ENCODE peak calls at places on chromosomes 5 and 9, in five cellular contexts. Z, C, H, E and A are unnamed samples.

GRCh38 chr9:35960029-35960655 is 2.2 kb upstream of the OR2S2 start:
- DNase-seq in Z (no peak), H (no peak), C (no peak), E (no peak), A (no peak)

GRCh38 chr9:124320062-124320973 is 62.6 kb downstream of the NEK6 start:
- DNase-seq in E (peak), Z (peak), H (peak), C (peak), A (no peak)

GRCh38 chr9:133844876-133845658 is 106.9 kb upstream of the SARDH start:
- DNase-seq in Z (no peak), C (peak), H (no peak), E (no peak), A (no peak)

GRCh38 chr5:172638209-172638768 is 2.8 kb upstream of the NEURL1B start:
- DNase-seq in C (no peak), E (no peak), H (no peak), Z (no peak), A (no peak)

GRCh38 chr9:69149321-69149807 is 24.7 kb upstream of the TJP2 start:
- DNase-seq in C (no peak), E (no peak), Z (no peak), H (no peak), A (no peak)

GRCh38 chr9:16241231-16241630 is 629.2 kb downstream of the BNC2 start:
- DNase-seq in H (no peak), Z (no peak), E (no peak), C (no peak), A (no peak)

GRCh38 chr9:125277411-125277810 is 15.8 kb downstream of the GAPVD1 start:
- DNase-seq in Z (no peak), E (no peak), C (no peak), H (no peak), A (no peak)

GRCh38 chr9:96009690-96010477 is 134.4 kb downstream of the ERCC6L2 start:
- DNase-seq in Z (no peak), C (no peak), H (no peak), E (no peak), A (no peak)

GRCh38 chr5:25964009-25964372 is 1074.4 kb downstream of the CDH9 start:
- DNase-seq in C (no peak), Z (no peak), H (no peak), E (no peak), A (no peak)

GRCh38 chr9:116499986-116500871 is 186.9 kb upstream of the TRIM32 start:
- DNase-seq in C (peak), E (no peak), Z (peak), H (no peak), A (no peak)

GRCh38 chr5:14776640-14777039 is 94.9 kb downstream of the ANKH start:
- DNase-seq in C (no peak), Z (no peak), H (no peak), E (no peak), A (no peak)

GRCh38 chr5:123086376-123087055 is 2.5 kb upstream of the PRDM6 start:
- DNase-seq in C (no peak), E (no peak), Z (no peak), H (no peak), A (no peak)

GRCh38 chr5:15321771-15322170 is 178.2 kb upstream of the FBXL7 start:
- DNase-seq in C (no peak), H (no peak), E (no peak), Z (no peak), A (no peak)

GRCh38 chr9:134101623-134102149 is 33.9 kb upstream of the BRD3 start:
- DNase-seq in E (no peak), C (no peak), H (no peak), Z (no peak), A (no peak)

GRCh38 chr9:120920495-120921178 is 6.0 kb downstream of the TRAF1 start:
- DNase-seq in H (no peak), C (no peak), Z (no peak), E (no peak), A (no peak)

GRCh38 chr9:70539007-70539406 is 124.5 kb upstream of the KLF9 start:
- DNase-seq in C (no peak), H (no peak), Z (no peak), E (no peak), A (no peak)

GRCh38 chr9:126009047-126009446 is 261.9 kb downstream of the PBX3 start:
- DNase-seq in H (no peak), Z (peak), E (no peak), C (peak), A (no peak)

GRCh38 chr9:71446499-71447411 is 321.6 kb downstream of the CEMIP2 start:
- DNase-seq in Z (no peak), E (peak), C (peak), H (peak), A (no peak)

GRCh38 chr9:121349009-121349408 is 21.0 kb downstream of the STOM start:
- DNase-seq in H (no peak), E (no peak), C (no peak), Z (no peak), A (no peak)

GRCh38 chr5:39453606-39454005 is 28.8 kb upstream of the DAB2 start:
- DNase-seq in C (no peak), E (no peak), Z (no peak), H (no peak), A (no peak)

GRCh38 chr9:121708768-121709488 is 57.5 kb downstream of the DAB2IP start:
- DNase-seq in H (no peak), E (no peak), C (peak), Z (no peak), A (no peak)

GRCh38 chr9:33102551-33103210 is 26.2 kb upstream of the SMU1 start:
- DNase-seq in H (no peak), E (no peak), Z (no peak), C (no peak), A (no peak)

GRCh38 chr5:108545301-108545700 is 163.4 kb upstream of the FBXL17 start:
- DNase-seq in Z (no peak), C (no peak), E (no peak), H (no peak), A (no peak)

GRCh38 chr5:164356790-164357189 is 851.4 kb downstream of the MAT2B start:
- DNase-seq in E (no peak), H (no peak), C (no peak), Z (no peak), A (no peak)

GRCh38 chr5:1844708-1845436 is 37.9 kb downstream of the IRX4 start:
- DNase-seq in C (no peak), H (no peak), E (no peak), Z (no peak), A (no peak)

GRCh38 chr9:8114826-8115225 is 315.2 kb upstream of the DMAC1 start:
- DNase-seq in Z (no peak), H (no peak), C (no peak), E (no peak), A (no peak)

GRCh38 chr5:167899490-167899889 is 392.0 kb upstream of the WWC1 start:
- DNase-seq in Z (no peak), C (no peak), H (no peak), E (no peak), A (no peak)

GRCh38 chr5:93299596-93300308 is 281.3 kb downstream of the NR2F1-AS1 start:
- DNase-seq in E (peak), H (no peak), Z (no peak), C (no peak), A (no peak)

GRCh38 chr9:81239388-81239787 is 450.0 kb downstream of the TLE1 start:
- DNase-seq in H (no peak), Z (no peak), E (no peak), C (no peak), A (no peak)

GRCh38 chr5:80667384-80667783 is 12.6 kb upstream of the DHFR start:
- DNase-seq in H (no peak), Z (no peak), C (no peak), E (no peak), A (no peak)

GRCh38 chr5:113244966-113245365 is 189.8 kb downstream of the TSSK1B start:
- DNase-seq in E (no peak), C (no peak), Z (no peak), H (no peak), A (no peak)

GRCh38 chr5:113243349-113243664 is 191.5 kb downstream of the TSSK1B start:
- DNase-seq in E (no peak), Z (no peak), C (no peak), H (no peak), A (no peak)

GRCh38 chr5:113249216-113249615 is 185.6 kb downstream of the TSSK1B start:
- DNase-seq in Z (no peak), H (no peak), E (no peak), C (no peak), A (no peak)

GRCh38 chr5:113245427-113246052 is 189.2 kb downstream of the TSSK1B start:
- DNase-seq in C (no peak), H (no peak), Z (no peak), E (no peak), A (no peak)

DNA sequence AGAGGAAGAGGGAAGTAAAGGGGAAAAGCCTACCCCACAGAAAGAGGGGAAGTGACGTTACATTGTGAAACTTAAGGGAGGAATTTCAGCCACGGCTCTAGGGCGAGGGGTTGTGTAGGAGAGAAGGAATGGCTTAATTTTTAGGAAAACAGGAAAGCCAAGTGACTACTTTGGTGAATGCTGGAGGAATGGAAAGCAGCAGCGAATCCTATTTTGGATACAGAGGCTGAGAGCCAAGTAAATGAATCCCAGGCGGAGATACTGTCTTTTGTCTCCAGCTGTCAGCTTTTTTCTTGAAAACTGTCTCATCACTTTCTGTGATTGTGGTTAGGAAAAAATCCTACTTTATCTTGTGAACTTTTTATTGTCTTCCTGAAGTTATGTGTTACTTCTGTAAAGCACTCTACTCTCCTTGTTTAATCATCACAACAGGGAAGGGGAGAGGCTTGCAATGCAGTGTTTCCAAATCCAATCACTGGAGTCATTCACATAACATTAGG is 188.4 kb downstream of the TSSK1B start:
- DNase-seq in E (no peak), Z (no peak), H (no peak), C (no peak), A (no peak)
- TF ChIP-seq ATF3 in E (no peak), Z (no peak), H (no peak), C (no peak), A (no peak)

DNA sequence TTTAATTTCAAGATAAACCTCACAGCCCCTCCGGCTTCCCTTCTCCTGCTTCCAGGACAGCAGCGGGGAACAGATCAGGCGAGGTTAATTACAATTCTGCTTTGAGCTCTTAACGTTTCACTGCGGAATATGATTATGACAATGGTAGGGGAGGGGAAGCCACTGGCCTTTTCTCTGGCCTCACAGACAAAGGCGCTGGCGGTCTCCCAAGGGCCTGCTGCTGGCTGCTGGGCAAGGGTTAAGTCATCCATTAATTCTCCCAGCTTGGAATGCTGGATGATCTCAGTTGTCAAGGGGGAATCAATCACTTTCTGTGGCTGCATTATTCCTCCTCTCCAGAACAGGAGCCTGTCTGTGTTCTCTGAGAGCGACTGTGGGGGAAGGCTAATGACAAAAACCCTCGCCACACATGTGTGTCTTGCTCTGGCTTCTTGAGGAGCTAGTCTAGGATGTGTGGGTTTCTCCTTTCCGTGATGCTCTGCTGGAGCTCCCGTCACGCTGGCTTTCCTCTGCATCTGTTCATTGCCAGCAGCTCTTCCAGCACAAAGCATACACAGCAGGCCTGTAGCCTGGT is 82.7 kb downstream of the DCP2 start:
- DNase-seq in Z (no peak), C (no peak), E (no peak), H (no peak), A (no peak)
- H3K9ac ChIP-seq in Z (no peak), C (no peak), E (no peak), H (no peak), A (no peak)

GRCh38 chr9:88660611-88661010 is 125.6 kb downstream of the NXNL2 start:
- DNase-seq in C (peak), Z (peak), E (peak), H (peak), A (no peak)

GRCh38 chr9:88657893-88658292 is 122.9 kb downstream of the NXNL2 start:
- DNase-seq in Z (no peak), C (no peak), E (no peak), H (no peak), A (no peak)

GRCh38 chr9:88659126-88659525 is 124.1 kb downstream of the NXNL2 start:
- DNase-seq in Z (no peak), E (no peak), C (no peak), H (no peak), A (no peak)

GRCh38 chr9:88661759-88662158 is 126.8 kb downstream of the NXNL2 start:
- DNase-seq in E (no peak), H (peak), Z (no peak), C (no peak), A (no peak)

GRCh38 chr9:88658311-88658822 is 123.4 kb downstream of the NXNL2 start:
- DNase-seq in C (no peak), E (no peak), H (no peak), Z (no peak), A (no peak)
- TF ChIP-seq ATF3 in C (no peak), E (no peak), H (no peak), Z (no peak), A (no peak)

GRCh38 chr9:127794001-127794791 is 8.4 kb downstream of the CDK9 start:
- DNase-seq in E (no peak), H (no peak), C (no peak), Z (no peak), A (no peak)

GRCh38 chr9:127792417-127793031 is 6.7 kb downstream of the CDK9 start:
- DNase-seq in C (no peak), H (no peak), Z (no peak), E (no peak), A (no peak)

GRCh38 chr9:127796899-127797370 is 5.7 kb upstream of the FPGS start:
- DNase-seq in Z (no peak), C (no peak), E (no peak), H (no peak), A (no peak)

GRCh38 chr9:127793093-127793708 is 7.4 kb downstream of the CDK9 start:
- DNase-seq in Z (no peak), C (no peak), E (no peak), H (no peak), A (no peak)

GRCh38 chr9:127796225-127796813 is 6.4 kb upstream of the FPGS start:
- DNase-seq in H (peak), Z (no peak), C (no peak), E (no peak), A (no peak)
- H3K9ac ChIP-seq in H (peak), Z (no peak), C (no peak), E (no peak), A (peak)

GRCh38 chr9:90966475-90967150 is 165.0 kb downstream of the SYK start:
- DNase-seq in C (no peak), Z (no peak), E (no peak), H (no peak), A (no peak)

GRCh38 chr9:90965911-90966290 is 164.3 kb downstream of the SYK start:
- DNase-seq in Z (no peak), E (no peak), H (no peak), C (no peak), A (no peak)

GRCh38 chr9:90967171-90967570 is 165.6 kb downstream of the SYK start:
- DNase-seq in Z (no peak), H (no peak), E (no peak), C (no peak), A (no peak)

GRCh38 chr9:90965141-90965910 is 163.7 kb downstream of the SYK start:
- DNase-seq in E (no peak), Z (no peak), C (no peak), H (no peak), A (no peak)

GRCh38 chr9:90964101-90965020 is 162.7 kb downstream of the SYK start:
- DNase-seq in E (no peak), C (no peak), Z (peak), H (peak), A (no peak)
- TF ChIP-seq ATF3 in E (no peak), C (no peak), Z (no peak), H (no peak), A (no peak)

GRCh38 chr5:10579537-10580521 is 16.0 kb downstream of the ANKRD33B start:
- DNase-seq in C (no peak), E (no peak), Z (no peak), H (no peak), A (no peak)

GRCh38 chr5:10582512-10582897 is 18.6 kb downstream of the ANKRD33B start:
- DNase-seq in C (no peak), Z (no peak), E (no peak), H (no peak), A (no peak)

GRCh38 chr5:10580531-10581423 is 16.9 kb downstream of the ANKRD33B start:
- DNase-seq in C (no peak), Z (no peak), H (no peak), E (no peak), A (no peak)

GRCh38 chr5:10581867-10582511 is 18.1 kb downstream of the ANKRD33B start:
- DNase-seq in E (no peak), Z (no peak), C (no peak), H (no peak), A (no peak)

DNA sequence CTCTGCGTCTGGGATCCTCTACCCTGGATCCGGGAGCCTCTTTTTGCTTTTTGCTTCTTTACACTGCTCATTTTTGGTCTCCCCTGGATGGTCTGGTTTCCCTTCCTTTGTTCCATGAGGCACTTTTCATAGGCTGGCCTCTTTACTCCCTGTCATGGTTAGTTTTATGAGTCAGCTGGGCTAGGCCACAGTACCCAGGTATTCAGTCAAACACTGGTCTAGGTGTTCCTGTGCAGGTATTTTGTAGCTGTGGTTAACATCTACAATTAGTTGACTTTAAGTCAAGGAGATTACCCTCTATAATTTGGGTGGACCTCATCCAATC is 17.5 kb downstream of the ANKRD33B start:
- DNase-seq in H (no peak), Z (no peak), E (no peak), C (no peak), A (no peak)
- H3K9ac ChIP-seq in H (no peak), Z (no peak), E (no peak), C (no peak), A (no peak)

GRCh38 chr5:91177639-91178038 is 205.5 kb downstream of the ARRDC3 start:
- DNase-seq in Z (no peak), H (no peak), C (no peak), E (no peak), A (no peak)

GRCh38 chr5:91177085-91177484 is 206.0 kb downstream of the ARRDC3 start:
- DNase-seq in Z (no peak), E (no peak), H (no peak), C (no peak), A (no peak)

GRCh38 chr5:91175708-91176107 is 207.4 kb downstream of the ARRDC3 start:
- DNase-seq in H (no peak), Z (no peak), E (no peak), C (no peak), A (no peak)

GRCh38 chr5:91178461-91178860 is 204.7 kb downstream of the ARRDC3 start:
- DNase-seq in Z (no peak), C (no peak), H (no peak), E (no peak), A (no peak)

GRCh38 chr5:91176288-91177016 is 206.7 kb downstream of the ARRDC3 start:
- DNase-seq in E (no peak), H (no peak), Z (no peak), C (no peak), A (no peak)
- TF ChIP-seq ATF3 in E (no peak), H (no peak), Z (no peak), C (no peak), A (no peak)

GRCh38 chr9:131432597-131433301 is 38.9 kb downstream of the PRRC2B start:
- DNase-seq in E (no peak), C (no peak), H (no peak), Z (no peak), A (no peak)
- H3K9ac ChIP-seq in E (no peak), C (no peak), H (no peak), Z (no peak), A (no peak)

DNA sequence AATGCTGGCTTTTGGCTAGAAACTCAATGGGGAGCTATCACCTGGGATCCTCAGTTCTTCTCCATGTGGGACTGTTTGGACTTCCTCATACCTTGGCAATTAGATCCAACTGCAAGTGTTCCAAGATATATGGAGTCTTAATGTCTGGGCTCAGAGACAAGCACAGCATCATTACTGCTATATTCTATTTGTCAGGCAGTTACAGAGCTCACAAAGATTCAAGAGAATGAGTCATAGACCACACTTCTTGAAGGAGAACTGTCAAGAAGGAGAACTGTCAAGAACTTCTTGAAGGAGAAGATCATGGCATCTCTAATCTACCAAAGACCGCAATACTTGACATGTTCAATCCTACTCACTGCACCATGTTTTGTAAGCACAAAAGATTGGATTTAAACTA is 106.8 kb upstream of the NREP start:
- DNase-seq in E (no peak), C (no peak), H (no peak), Z (no peak), A (no peak)
- TF ChIP-seq ATF3 in E (no peak), C (no peak), H (no peak), Z (no peak), A (no peak)